ENCODE peak calls at places on chromosomes 3 and 15, in five cellular contexts. S is tibial nerve; P is lower lobe of right lung; D is naive thymus-derived CD4-positive, alpha-beta T cell; B is A549. R is an unnamed sample.

GRCh38 chr3:186220886-186221285 is 112.0 kb upstream of the ETV5 start:
- DNase-seq in S (peak), P (no peak), D (no peak), B (no peak), R (peak)

GRCh38 chr3:143157957-143158548 is 38.5 kb downstream of the CHST2 start:
- DNase-seq in S (no peak), P (no peak), D (no peak), B (no peak), R (no peak)

GRCh38 chr15:60017538-60018199 is 13.6 kb downstream of the FOXB1 start:
- DNase-seq in S (no peak), P (no peak), D (no peak), B (no peak), R (no peak)

GRCh38 chr3:193857996-193858395 is 265.0 kb downstream of the OPA1 start:
- DNase-seq in S (peak), P (no peak), D (no peak), B (peak), R (no peak)

GRCh38 chr3:64830681-64831080 is 142.9 kb upstream of the ADAMTS9 start:
- DNase-seq in S (no peak), P (no peak), D (no peak), B (no peak), R (no peak)

GRCh38 chr3:15361494-15362214 is 29.3 kb upstream of the SH3BP5 start:
- DNase-seq in S (peak), P (no peak), D (no peak), B (no peak), R (no peak)

GRCh38 chr3:94225176-94225742 is 162.4 kb downstream of the NSUN3 start:
- DNase-seq in S (no peak), P (no peak), D (no peak), B (no peak), R (no peak)

GRCh38 chr3:133972156-133972555 is 57.6 kb downstream of the SLCO2A1 start:
- DNase-seq in S (no peak), P (no peak), D (no peak), B (no peak), R (no peak)

GRCh38 chr15:28987337-28987736 is 101.6 kb downstream of the APBA2 start:
- DNase-seq in S (no peak), P (no peak), D (no peak), B (no peak), R (no peak)
- H3K4me3 ChIP-seq in S (no peak), P (no peak), D (no peak), B (no peak), R (no peak)

GRCh38 chr15:88938802-88939485 is 25.8 kb upstream of the MFGE8 start:
- DNase-seq in S (no peak), P (no peak), D (no peak), B (no peak), R (no peak)
- H3K27ac ChIP-seq in S (no peak), P (no peak), D (no peak), B (no peak), R (no peak)

DNA sequence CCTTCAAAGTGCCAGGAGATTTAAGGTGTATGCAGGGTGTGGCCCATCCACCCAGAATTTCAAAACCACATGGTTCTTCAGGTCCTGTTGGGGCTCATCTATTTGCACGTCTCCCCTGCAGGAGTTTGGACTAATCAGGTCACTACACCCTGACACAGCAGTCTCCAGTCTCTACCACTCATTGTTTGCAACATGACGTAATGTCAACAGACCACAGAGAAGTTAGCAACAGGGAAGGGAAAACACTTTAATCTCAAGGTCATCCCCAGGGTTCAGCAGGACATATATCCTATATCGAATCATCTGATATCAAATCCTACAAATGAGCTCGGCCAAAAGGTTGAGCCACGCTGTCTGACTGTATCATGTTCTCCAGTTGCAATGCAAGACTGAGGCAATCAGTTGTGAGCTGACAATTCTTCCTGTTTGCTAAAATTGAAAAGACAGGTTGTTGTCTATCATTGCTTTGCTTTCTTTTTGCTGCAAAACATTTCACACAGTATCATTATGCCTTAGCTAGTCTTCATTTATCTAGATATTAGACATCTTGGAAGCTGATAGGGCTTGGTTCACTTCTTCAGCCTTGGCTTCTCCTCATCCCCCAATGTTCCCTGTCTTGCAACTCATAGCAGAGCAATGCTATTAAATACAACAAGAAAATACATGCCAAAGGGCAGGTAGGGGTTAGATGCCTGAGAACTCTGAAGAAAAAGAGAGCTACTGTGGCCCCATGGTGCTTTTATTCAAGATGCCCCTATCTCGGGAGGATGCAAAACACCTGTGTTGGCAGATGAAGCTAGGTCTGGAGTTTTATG is 13.4 kb upstream of the LEKR1 start:
- DNase-seq in S (no peak), P (no peak), D (no peak), B (peak), R (no peak)
- H3K4me3 ChIP-seq in S (no peak), P (no peak), D (no peak), B (no peak), R (no peak)

GRCh38 chr3:52959773-52960172 is 62.4 kb upstream of the STIMATE start:
- DNase-seq in S (no peak), P (no peak), D (no peak), B (no peak), R (no peak)

GRCh38 chr3:52967398-52967797 is 70.0 kb upstream of the STIMATE start:
- DNase-seq in S (no peak), P (no peak), D (no peak), B (no peak), R (no peak)

DNA sequence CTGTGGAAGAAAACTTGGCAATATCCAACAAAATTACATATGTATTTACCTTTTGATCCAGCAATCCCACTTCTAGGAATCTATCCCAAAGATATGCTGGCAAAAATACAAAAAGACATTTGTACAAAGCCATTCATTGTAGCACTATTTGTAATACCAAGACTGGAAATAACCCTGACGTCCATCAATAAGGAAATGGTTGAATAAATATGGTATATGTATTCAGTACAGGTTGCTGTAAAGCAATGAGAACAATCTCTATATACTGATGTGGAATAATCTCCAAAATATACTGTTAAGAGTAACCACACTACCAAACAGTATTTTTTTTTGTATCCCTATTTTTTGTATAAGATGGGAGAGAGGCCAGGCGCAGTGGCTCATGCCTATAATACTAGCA is 64.8 kb upstream of the STIMATE start:
- DNase-seq in S (no peak), P (no peak), D (no peak), B (no peak), R (no peak)
- H3K27ac ChIP-seq in S (no peak), P (no peak), D (no peak), B (no peak), R (no peak)

DNA sequence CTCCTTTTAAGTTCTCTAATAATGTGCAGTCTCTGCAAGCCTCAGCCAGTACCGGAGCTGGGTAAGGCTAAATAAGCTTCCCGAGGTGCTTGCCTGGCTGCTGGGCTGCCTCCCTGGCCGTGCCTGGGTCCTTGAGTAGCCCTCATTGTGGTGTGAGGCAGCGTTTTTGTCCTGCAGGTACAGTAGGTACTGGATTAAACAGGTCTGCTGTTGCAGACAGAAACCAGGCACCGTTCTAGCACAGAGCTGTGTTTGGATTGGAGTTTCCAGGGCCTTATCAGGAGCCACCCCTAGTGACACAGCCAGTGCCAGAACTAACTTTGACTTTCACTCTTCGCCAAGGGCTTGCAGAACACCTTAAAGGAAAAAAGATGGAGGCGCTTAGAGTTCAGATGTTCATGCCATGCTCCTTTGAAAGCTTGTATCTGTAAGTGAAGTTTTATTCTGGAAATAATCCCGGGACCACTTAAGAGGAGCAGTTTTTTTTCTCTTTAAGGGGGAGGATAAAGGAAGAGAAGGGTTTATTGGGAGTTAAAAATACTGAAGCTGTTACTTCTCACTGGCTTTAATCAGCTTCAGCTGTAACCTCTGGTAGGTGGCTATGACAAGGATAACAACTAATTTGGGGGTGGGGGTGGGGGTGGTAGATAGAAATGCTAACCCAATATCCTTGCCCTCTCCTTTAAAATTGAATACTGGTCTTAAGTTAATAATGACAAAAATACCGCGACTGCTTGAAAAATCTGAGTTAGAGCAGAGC is 126.8 kb downstream of the MITF start:
- DNase-seq in S (no peak), P (peak), D (no peak), B (peak), R (no peak)
- H3K4me3 ChIP-seq in S (no peak), P (peak), D (no peak), B (peak), R (no peak)

R was measured in dorsolateral prefrontal cortex.